ENCODE peak calls at places on chromosomes 3 and 15, in four cellular contexts. I, P, F and H are unnamed samples. For H3K36me3, the result is how much of the 10 kb centered on the place peaks cover.

GRCh38 chr3:170355738-170356595 is 1.5 kb upstream of the SKIL start:
- DNase-seq in I (no peak), F (peak), P (peak), H (peak)

GRCh38 chr15:58303236-58303635 is 128.6 kb upstream of the LIPC start:
- DNase-seq in P (no peak), F (no peak), I (no peak), H (no peak)

GRCh38 chr3:177441281-177441812 is 244.1 kb upstream of the TBL1XR1 start:
- DNase-seq in I (no peak), P (no peak), F (no peak), H (no peak)

GRCh38 chr3:194123735-194124134 is 12.2 kb upstream of the HES1 start:
- DNase-seq in I (no peak), F (no peak), P (no peak), H (no peak)

GRCh38 chr3:163916596-163917560 is 1161.4 kb downstream of the SI start:
- DNase-seq in I (no peak), F (no peak), P (peak), H (peak)

GRCh38 chr3:135117977-135118376 is 322.9 kb downstream of the EPHB1 start:
- DNase-seq in F (no peak), P (no peak), I (no peak), H (no peak)

GRCh38 chr3:74535281-74535680 is 79.2 kb downstream of the CNTN3 start:
- DNase-seq in F (no peak), I (no peak), P (no peak), H (peak)

GRCh38 chr3:172153335-172153861 is 114.0 kb downstream of the FNDC3B start:
- DNase-seq in F (peak), P (no peak), I (no peak), H (peak)

GRCh38 chr15:83845230-83845629 is 191.3 kb downstream of the ADAMTSL3 start:
- DNase-seq in P (no peak), I (no peak), F (peak), H (no peak)

GRCh38 chr3:197336348-197336747 is 37.9 kb upstream of the DLG1 start:
- DNase-seq in F (no peak), P (no peak), I (no peak), H (no peak)

GRCh38 chr3:31974454-31974853 is 6.6 kb downstream of the OSBPL10 start:
- DNase-seq in F (peak), P (no peak), I (no peak), H (no peak)

GRCh38 chr3:185825639-185826481 is 1.0 kb upstream of the IGF2BP2 start:
- DNase-seq in I (no peak), F (peak), P (peak), H (peak)

GRCh38 chr15:23038741-23039150 is 623 bp downstream of the TUBGCP5 start:
- DNase-seq in I (no peak), P (no peak), F (peak), H (peak)

GRCh38 chr3:48222616-48223513 is at the start of gene CAMP:
- DNase-seq in F (peak), P (no peak), I (no peak), H (no peak)

GRCh38 chr3:120090422-120090821 is 3.8 kb downstream of the GSK3B start:
- DNase-seq in F (no peak), I (no peak), P (no peak), H (no peak)

GRCh38 chr3:98763814-98764691 is 913 bp downstream of the ST3GAL6 start:
- DNase-seq in I (no peak), F (no peak), P (no peak), H (no peak)

GRCh38 chr3:16506884-16507409 is 6.6 kb downstream of the RFTN1 start:
- DNase-seq in I (no peak), P (no peak), F (no peak), H (no peak)

GRCh38 chr3:16183601-16184270 is 9.3 kb downstream of the GALNT15 start:
- DNase-seq in P (no peak), I (no peak), F (peak), H (no peak)

GRCh38 chr3:14534379-14535191 is 5.6 kb downstream of the GRIP2 start:
- DNase-seq in I (peak), F (no peak), P (peak), H (peak)

GRCh38 chr15:73746288-73746687 is 6.9 kb downstream of the INSYN1 start:
- DNase-seq in I (no peak), F (no peak), P (no peak), H (no peak)

GRCh38 chr3:53103566-53104296 is 26.5 kb downstream of the RFT1 start:
- DNase-seq in F (peak), I (no peak), P (no peak), H (no peak)

GRCh38 chr3:183514048-183514447 is 41.5 kb downstream of the KLHL6 start:
- DNase-seq in P (no peak), I (no peak), F (no peak), H (no peak)

GRCh38 chr3:23952646-23953045 is 7.6 kb downstream of the NR1D2 start:
- DNase-seq in F (no peak), P (no peak), I (no peak), H (no peak)

DNA sequence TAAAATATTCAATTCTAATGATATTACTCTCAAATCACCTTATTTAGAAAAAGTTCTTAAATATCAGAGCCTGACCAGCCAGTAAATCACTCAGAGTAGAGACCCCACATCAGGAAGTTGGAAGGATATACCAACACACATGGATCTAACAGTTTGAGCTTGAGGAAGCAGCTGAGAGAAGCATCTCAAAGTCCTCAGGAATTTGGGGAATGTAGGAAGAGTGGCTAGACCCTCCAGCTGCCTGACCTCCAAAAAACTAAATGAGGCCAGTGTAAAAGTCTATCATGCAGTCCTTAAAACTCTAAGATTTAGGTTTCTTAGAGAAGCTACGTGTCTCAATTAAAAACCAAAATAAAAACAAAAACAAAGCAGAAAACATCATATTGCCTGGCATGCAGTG is 55.4 kb downstream of the SETD2 start:
- DNase-seq in F (peak), P (peak), I (peak), H (peak)
- H3K36me3 ChIP-seq in F (under half), P (half or more), I (under half), H (under half)

GRCh38 chr15:96343529-96344072 is 13.1 kb downstream of the NR2F2 start:
- DNase-seq in F (no peak), I (no peak), P (no peak), H (no peak)
- H2BK15ac ChIP-seq in F (peak), I (no peak), P (peak), H (no peak)

GRCh38 chr3:138300657-138301056 is 29.0 kb downstream of the NME9 start:
- DNase-seq in I (no peak), P (no peak), F (no peak), H (no peak)

GRCh38 chr3:138297059-138297607 is 32.5 kb downstream of the NME9 start:
- DNase-seq in I (no peak), F (no peak), P (no peak), H (no peak)

GRCh38 chr3:138296639-138297038 is 33.0 kb downstream of the NME9 start:
- DNase-seq in I (no peak), P (no peak), F (no peak), H (no peak)
- H3K36me3 ChIP-seq in I (under half), P (half or more), F (under half), H (under half)

GRCh38 chr3:37943126-37943525 is 47.5 kb upstream of the VILL start:
- DNase-seq in I (no peak), P (no peak), F (no peak), H (no peak)

GRCh38 chr3:37943631-37944242 is 46.8 kb upstream of the VILL start:
- DNase-seq in P (no peak), I (no peak), F (no peak), H (no peak)

GRCh38 chr3:37941608-37942540 is 48.7 kb upstream of the VILL start:
- DNase-seq in P (no peak), F (no peak), I (no peak), H (no peak)

GRCh38 chr3:37944243-37944955 is 46.2 kb upstream of the VILL start:
- DNase-seq in F (no peak), P (no peak), I (no peak), H (no peak)

GRCh38 chr3:37942646-37943045 is 47.9 kb upstream of the VILL start:
- DNase-seq in F (no peak), I (no peak), P (no peak), H (no peak)
- H2BK15ac ChIP-seq in F (peak), I (no peak), P (no peak), H (no peak)

GRCh38 chr15:60822403-60822802 is 343.5 kb upstream of the ICE2 start:
- DNase-seq in P (no peak), I (no peak), F (no peak), H (no peak)
- H3K36me3 ChIP-seq in P (under half), I (under half), F (under half), H (under half)

GRCh38 chr3:4493008-4493930 is at the start of gene ITPR1:
- DNase-seq in F (peak), I (peak), P (peak), H (peak)
- H2BK15ac ChIP-seq in F (no peak), I (peak), P (peak), H (no peak)

GRCh38 chr3:44762690-44763089 is 1.1 kb downstream of the KIF15 start:
- DNase-seq in F (no peak), P (no peak), I (no peak), H (no peak)
- H3K36me3 ChIP-seq in F (under half), P (half or more), I (under half), H (under half)